ENCODE peak calls at places on chromosomes 13 and 19, in nine cellular contexts. I, V, C, Q, Y, Z, J, G and U are unnamed samples.

GRCh38 chr19:54373781-54374266 is 9.1 kb upstream of the LAIR1 start:
- DNase-seq in J (no peak), I (peak), Y (no peak), Z (no peak), G (no peak), V (peak), C (no peak), Q (no peak), U (no peak)

GRCh38 chr13:112032186-112032835 is 34.6 kb upstream of the SOX1 start:
- DNase-seq in Z (no peak), Y (no peak), G (no peak), J (peak), V (no peak), Q (no peak), C (no peak), I (no peak), U (no peak)

GRCh38 chr19:49396738-49397505 is 8.9 kb downstream of the KASH5 start:
- DNase-seq in I (no peak), V (no peak), Y (no peak), G (no peak), Z (no peak), C (no peak), Q (no peak), J (no peak), U (no peak)

GRCh38 chr13:44734204-44734707 is 158.1 kb upstream of the TSC22D1 start:
- DNase-seq in Z (peak), C (peak), I (peak), Y (peak), V (no peak), G (peak), Q (peak), J (peak), U (peak)

GRCh38 chr19:35742121-35742724 is at the start of gene IGFLR1:
- DNase-seq in I (no peak), G (no peak), Z (no peak), Y (no peak), J (no peak), Q (peak), C (no peak), V (peak), U (no peak)

GRCh38 chr19:798415-799075 is 1.3 kb downstream of the PTBP1 start:
- DNase-seq in V (no peak), J (no peak), Q (no peak), I (no peak), Z (no peak), C (no peak), Y (no peak), G (peak), U (no peak)

GRCh38 chr19:29819986-29820385 is 8.2 kb downstream of the CCNE1 start:
- DNase-seq in V (no peak), Y (no peak), C (no peak), Q (no peak), G (no peak), J (no peak), I (no peak), Z (no peak), U (no peak)

GRCh38 chr13:107370036-107370785 is 802.3 kb upstream of the ARGLU1 start:
- DNase-seq in V (no peak), C (no peak), J (peak), I (no peak), Z (peak), G (peak), Q (no peak), Y (peak), U (peak)

GRCh38 chr13:38308736-38309135 is 40.9 kb upstream of the UFM1 start:
- DNase-seq in J (peak), Z (peak), G (peak), I (no peak), Y (peak), V (no peak), C (no peak), Q (no peak), U (peak)

GRCh38 chr19:45591004-45591637 is 6.5 kb upstream of the OPA3 start:
- DNase-seq in J (no peak), G (no peak), V (peak), I (peak), C (peak), Q (peak), Z (no peak), Y (no peak), U (peak)

GRCh38 chr13:50127726-50128291 is 112.6 kb downstream of the KCNRG start:
- DNase-seq in Y (no peak), Q (no peak), I (no peak), J (no peak), G (no peak), Z (no peak), V (peak), C (no peak), U (peak)

GRCh38 chr13:103873725-103874124 is 807.5 kb upstream of the SLC10A2 start:
- DNase-seq in G (no peak), Y (no peak), C (no peak), J (no peak), Q (no peak), Z (no peak), I (no peak), V (no peak), U (no peak)

GRCh38 chr19:7461841-7462629 is 26.8 kb downstream of the PEX11G start:
- DNase-seq in I (no peak), J (no peak), V (no peak), C (no peak), G (no peak), Y (no peak), Z (no peak), Q (no peak), U (no peak)

GRCh38 chr13:98484289-98485219 is 92.4 kb downstream of the STK24 start:
- DNase-seq in Q (peak), G (peak), J (peak), C (peak), Z (peak), Y (peak), V (peak), I (peak), U (peak)

GRCh38 chr13:40506592-40507446 is 159.6 kb downstream of the FOXO1 start:
- DNase-seq in J (no peak), Q (no peak), I (no peak), V (no peak), G (no peak), C (no peak), Y (no peak), Z (no peak), U (no peak)

GRCh38 chr13:30257433-30258099 is 49.8 kb downstream of the KATNAL1 start:
- DNase-seq in I (no peak), C (no peak), G (no peak), Q (no peak), Z (no peak), V (no peak), Y (no peak), J (peak), U (peak)

GRCh38 chr13:31090921-31091624 is 70.6 kb downstream of the HSPH1 start:
- DNase-seq in I (no peak), J (no peak), Y (peak), G (no peak), V (no peak), C (no peak), Z (peak), Q (no peak), U (peak)

GRCh38 chr19:898663-899062 is 5.4 kb downstream of the RNU6-9 start:
- DNase-seq in J (no peak), I (peak), C (no peak), V (peak), Z (no peak), G (no peak), Y (no peak), Q (no peak), U (no peak)

GRCh38 chr19:43310221-43310620 is 40.9 kb upstream of the PSG9 start:
- DNase-seq in Q (no peak), V (no peak), Z (no peak), C (no peak), I (no peak), J (no peak), Y (no peak), G (no peak), U (no peak)

GRCh38 chr19:49441210-49441959 is at the start of gene SLC17A7:
- DNase-seq in Z (no peak), J (no peak), G (peak), Q (no peak), I (no peak), V (peak), C (no peak), Y (no peak), U (no peak)

GRCh38 chr19:12938054-12938535 is 314 bp upstream of the CALR start:
- DNase-seq in C (peak), G (peak), V (peak), Z (peak), Q (peak), Y (peak), I (peak), J (peak), U (peak)

GRCh38 chr19:12938536-12939291 is at the start of gene CALR:
- DNase-seq in Y (peak), I (no peak), J (peak), Q (no peak), Z (peak), C (no peak), V (no peak), G (peak), U (peak)

GRCh38 chr19:12939292-12939606 is 840 bp downstream of the CALR start:
- DNase-seq in C (no peak), J (peak), I (no peak), Z (peak), V (peak), G (peak), Y (peak), Q (no peak), U (peak)

GRCh38 chr19:12936582-12936981 is 1.8 kb upstream of the CALR start:
- DNase-seq in V (no peak), Z (no peak), Y (no peak), G (no peak), I (no peak), J (no peak), Q (no peak), C (no peak), U (no peak)

GRCh38 chr19:12937243-12938053 is 961 bp upstream of the CALR start:
- DNase-seq in J (peak), Y (no peak), Z (no peak), Q (peak), V (peak), G (no peak), I (no peak), C (no peak), U (no peak)
- H3K4me3 ChIP-seq in J (peak), Y (peak), Z (peak), Q (peak), V (peak), G (peak), I (no peak), C (peak), U (peak)

DNA sequence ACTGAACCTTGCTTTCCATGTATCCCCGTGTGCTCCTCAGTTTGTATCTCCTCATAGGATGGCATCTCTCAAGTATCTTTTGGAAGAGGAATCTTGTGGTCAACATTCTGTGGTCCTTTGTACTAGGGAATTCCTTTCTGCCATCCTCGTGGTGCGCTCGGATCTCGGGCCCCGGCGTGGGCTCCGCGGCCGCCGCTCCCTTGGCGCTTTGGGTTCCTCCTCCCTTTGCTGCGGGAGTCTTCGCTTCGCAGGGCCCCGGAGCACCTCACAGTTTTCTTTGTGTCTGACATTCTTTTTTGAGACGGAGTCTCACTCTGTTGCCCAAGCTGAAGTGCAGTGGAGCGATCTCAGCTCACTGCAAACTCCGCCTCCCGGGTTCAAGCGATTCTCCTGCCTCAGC is 264.7 kb downstream of the IRS2 start:
- DNase-seq in I (no peak), Y (no peak), Z (no peak), G (no peak), Q (no peak), J (no peak), V (no peak), C (no peak), U (no peak)
- H3K4me3 ChIP-seq in I (no peak), Y (no peak), Z (no peak), G (no peak), Q (no peak), J (no peak), V (no peak), C (no peak), U (no peak)

GRCh38 chr19:46614114-46614701 is 10.7 kb downstream of the PTGIR start:
- DNase-seq in Y (peak), Z (peak), C (peak), V (peak), J (peak), Q (peak), I (peak), G (peak), U (peak)
- H3K4me3 ChIP-seq in Y (no peak), Z (no peak), C (no peak), V (no peak), J (no peak), Q (no peak), I (no peak), G (no peak), U (no peak)

GRCh38 chr13:91586609-91587008 is 188.2 kb downstream of the GPC5 start:
- DNase-seq in Q (no peak), J (no peak), Z (no peak), G (no peak), C (no peak), Y (no peak), V (no peak), I (no peak), U (no peak)
- H3K4me3 ChIP-seq in Q (no peak), J (no peak), Z (no peak), G (no peak), C (no peak), Y (no peak), V (no peak), I (no peak), U (no peak)

GRCh38 chr19:4550479-4551050 is 8.9 kb downstream of the SEMA6B start:
- DNase-seq in Y (no peak), Z (no peak), Q (no peak), C (no peak), V (no peak), J (no peak), I (no peak), G (no peak), U (no peak)
- H3K4me3 ChIP-seq in Y (no peak), Z (no peak), Q (no peak), C (no peak), V (no peak), J (no peak), I (no peak), G (no peak), U (no peak)

DNA sequence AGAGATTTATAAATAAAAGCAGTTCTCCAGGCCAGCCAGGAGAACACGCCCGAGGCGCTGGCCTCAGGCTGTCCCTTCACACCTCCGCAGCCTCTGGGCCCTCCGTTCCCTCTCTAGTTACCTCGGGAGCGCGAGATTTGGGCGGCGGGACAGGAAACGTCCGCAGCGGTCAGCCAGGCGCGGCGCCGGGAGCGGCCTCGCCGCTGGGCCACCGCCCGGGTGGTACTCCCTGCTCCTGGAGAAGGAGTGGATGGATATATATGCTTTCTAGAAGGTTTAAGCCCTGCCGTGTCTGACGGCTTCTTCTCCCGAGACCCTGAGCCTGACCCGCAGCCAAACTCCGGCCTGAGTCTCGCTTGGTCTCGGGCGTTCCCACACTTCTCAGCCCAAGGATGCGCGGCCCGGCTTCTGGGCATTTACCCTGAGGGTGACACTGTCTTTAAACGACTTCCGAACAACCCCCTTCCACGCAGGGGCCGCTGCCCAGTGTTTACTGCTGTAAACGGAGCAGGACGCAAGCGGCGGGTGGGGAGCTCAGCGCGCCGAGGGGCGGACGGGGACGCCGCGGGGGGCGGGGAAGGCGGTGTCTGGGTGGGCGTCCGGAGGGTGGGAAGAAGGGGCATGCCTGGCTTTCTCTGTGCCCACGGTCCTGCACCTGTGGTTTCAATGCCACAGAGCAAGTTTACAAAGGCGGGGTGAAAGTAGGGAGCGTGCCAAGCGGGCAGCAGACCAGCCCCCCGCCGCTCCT is 2.0 kb upstream of the ZIC2 start:
- DNase-seq in V (no peak), Y (no peak), G (no peak), Z (no peak), C (no peak), J (peak), Q (peak), I (peak), U (no peak)
- H3K4me3 ChIP-seq in V (peak), Y (no peak), G (peak), Z (peak), C (no peak), J (peak), Q (peak), I (no peak), U (peak)

GRCh38 chr13:101417043-101417406 is 717 bp upstream of the NALCN start:
- DNase-seq in G (peak), Z (peak), Q (no peak), C (no peak), Y (peak), J (no peak), I (no peak), V (no peak), U (peak)

GRCh38 chr13:101412076-101412475 is 4.2 kb downstream of the NALCN start:
- DNase-seq in Q (no peak), Y (no peak), V (no peak), Z (no peak), I (no peak), J (no peak), G (no peak), C (no peak), U (no peak)

GRCh38 chr13:101417501-101417900 is 1.2 kb upstream of the NALCN start:
- DNase-seq in G (peak), I (no peak), J (no peak), C (no peak), V (no peak), Z (no peak), Y (no peak), Q (no peak), U (no peak)

GRCh38 chr13:101415358-101416174 is 742 bp downstream of the NALCN start:
- DNase-seq in Z (no peak), Y (no peak), Q (no peak), I (peak), V (no peak), G (no peak), C (no peak), J (no peak), U (no peak)

DNA sequence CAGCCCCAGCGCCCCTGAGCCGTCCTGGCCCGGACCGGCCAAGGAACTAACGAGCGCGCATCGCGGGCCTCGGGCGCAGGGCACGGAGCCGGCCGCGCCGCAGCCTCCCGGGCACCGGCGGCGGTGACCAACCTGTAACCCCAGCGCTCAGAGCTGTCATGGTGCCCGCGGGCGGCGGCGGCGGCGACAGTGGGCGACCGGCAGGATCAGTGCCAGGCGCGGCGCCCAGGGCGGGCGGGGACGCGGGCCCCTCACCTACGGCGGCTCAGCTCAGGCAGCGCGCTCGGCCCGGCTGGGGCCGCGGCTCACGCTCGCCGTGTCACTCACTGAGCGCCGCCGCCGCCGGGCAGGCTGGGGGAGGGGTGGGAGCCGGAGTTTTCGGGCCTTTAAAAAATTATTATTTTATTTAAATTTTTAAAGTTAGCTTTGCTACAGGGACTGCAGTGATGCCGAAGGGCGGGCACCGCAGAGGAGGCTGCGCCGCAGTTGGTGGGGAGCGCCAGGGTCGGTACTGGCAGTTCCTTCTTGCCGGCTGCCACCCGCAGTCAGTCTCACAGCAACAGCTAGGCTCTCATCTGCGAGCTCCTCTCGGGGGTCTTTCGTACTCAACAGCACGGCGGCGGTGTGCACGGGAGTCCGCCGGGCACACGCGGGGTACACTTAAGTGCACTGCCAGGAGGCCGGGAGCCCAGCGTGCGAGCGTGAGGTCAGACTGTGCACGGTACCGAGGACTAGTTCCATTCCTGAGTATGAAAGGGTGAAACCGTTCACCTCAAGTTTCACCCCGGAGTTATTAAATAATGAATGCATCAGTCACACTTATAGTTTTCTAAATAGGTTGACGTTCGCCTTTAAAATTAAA is at the start of gene NALCN:
- DNase-seq in Z (peak), J (peak), V (no peak), I (peak), G (peak), Q (no peak), Y (peak), C (no peak), U (peak)
- H3K4me3 ChIP-seq in Z (peak), J (peak), V (no peak), I (no peak), G (peak), Q (peak), Y (peak), C (peak), U (peak)